ENCODE peak calls at places on chromosomes 11 and 22, in seven cellular contexts. J is heart left ventricle, H is chondrocyte, G is nephron progenitor cell, S is heart right ventricle, L is IMR-90, V is testis. D is an unnamed sample.

GRCh38 chr11:67276821-67277230 is 10.6 kb downstream of the GRK2 start:
- DNase-seq in J (peak), H (peak), G (peak), S (no peak), L (peak), V (no peak), D (peak)

GRCh38 chr11:59102259-59102765 is 4.7 kb upstream of the FAM111B start:
- DNase-seq in J (peak), H (no peak), G (peak), S (peak), L (peak), V (peak), D (peak)

GRCh38 chr22:33213383-33214075 is 155.3 kb upstream of the SYN3 start:
- DNase-seq in J (no peak), H (no peak), G (no peak), S (no peak), L (no peak), V (no peak), D (no peak)

GRCh38 chr11:8055111-8055835 is 25.7 kb upstream of the TUB start:
- DNase-seq in J (no peak), H (peak), G (no peak), S (no peak), L (no peak), V (peak), D (no peak)

GRCh38 chr11:66686100-66686785 is 8.6 kb upstream of the RBM4B start:
- DNase-seq in J (no peak), H (peak), G (no peak), S (no peak), L (no peak), V (no peak), D (no peak)

GRCh38 chr22:21964918-21965484 is 12.4 kb upstream of the PPM1F start:
- DNase-seq in J (no peak), H (no peak), G (no peak), S (no peak), L (no peak), V (no peak), D (no peak)

GRCh38 chr11:106495046-106495445 is 417.6 kb downstream of the AASDHPPT start:
- DNase-seq in J (no peak), H (no peak), G (no peak), S (no peak), L (peak), V (no peak), D (no peak)

GRCh38 chr11:96614101-96614500 is 224.3 kb downstream of the JRKL start:
- DNase-seq in J (no peak), H (no peak), G (no peak), S (no peak), L (no peak), V (no peak), D (no peak)

GRCh38 chr11:100576044-100577021 is 110.8 kb upstream of the ARHGAP42 start:
- DNase-seq in J (no peak), H (no peak), G (peak), S (peak), L (peak), V (peak), D (no peak)

GRCh38 chr11:133269272-133269671 is 263.0 kb downstream of the OPCML start:
- DNase-seq in J (no peak), H (no peak), G (no peak), S (no peak), L (no peak), V (no peak), D (no peak)

GRCh38 chr22:23984430-23984829 is 4.5 kb downstream of the GSTT2 start:
- DNase-seq in J (no peak), H (no peak), G (no peak), S (no peak), L (peak), V (no peak), D (no peak)

GRCh38 chr11:35143509-35144102 is 4.6 kb downstream of the CD44 start:
- DNase-seq in J (no peak), H (no peak), G (no peak), S (no peak), L (no peak), V (no peak), D (no peak)

GRCh38 chr11:66880484-66881211 is 23.8 kb downstream of the LRFN4 start:
- DNase-seq in J (no peak), H (no peak), G (no peak), S (no peak), L (peak), V (no peak), D (peak)

GRCh38 chr11:44120169-44120568 is 24.7 kb downstream of the EXT2 start:
- DNase-seq in J (peak), H (no peak), G (no peak), S (no peak), L (no peak), V (no peak), D (no peak)

GRCh38 chr11:66862559-66863037 is 5.7 kb downstream of the LRFN4 start:
- DNase-seq in J (peak), H (peak), G (no peak), S (no peak), L (no peak), V (no peak), D (peak)

GRCh38 chr11:18294862-18295261 is 27.1 kb downstream of the HPS5 start:
- DNase-seq in J (no peak), H (no peak), G (no peak), S (no peak), L (no peak), V (no peak), D (no peak)

GRCh38 chr11:80925291-80925690 is 1484.5 kb upstream of the TENM4 start:
- DNase-seq in J (no peak), H (no peak), G (no peak), S (no peak), L (no peak), V (no peak), D (no peak)

GRCh38 chr11:28863422-28863821 is 755.2 kb downstream of the METTL15 start:
- DNase-seq in J (no peak), H (no peak), G (no peak), S (no peak), L (no peak), V (no peak), D (no peak)

GRCh38 chr22:40340044-40340443 is 6.3 kb upstream of the ADSL start:
- DNase-seq in J (no peak), H (no peak), G (no peak), S (no peak), L (no peak), V (no peak), D (no peak)

GRCh38 chr22:17217179-17217578 is 2.1 kb downstream of the ADA2 start:
- DNase-seq in J (no peak), H (no peak), G (no peak), S (no peak), L (no peak), V (no peak), D (no peak)

GRCh38 chr11:77267910-77268309 is 33.6 kb downstream of the GDPD4 start:
- DNase-seq in J (no peak), H (no peak), G (no peak), S (no peak), L (peak), V (no peak), D (no peak)

GRCh38 chr11:118632577-118633318 is 25.3 kb downstream of the PHLDB1 start:
- DNase-seq in J (no peak), H (no peak), G (no peak), S (no peak), L (no peak), V (no peak), D (no peak)

GRCh38 chr22:40976866-40977700 is 25.9 kb downstream of the RBX1 start:
- DNase-seq in J (no peak), H (peak), G (no peak), S (no peak), L (no peak), V (no peak), D (no peak)

GRCh38 chr11:61700221-61700620 is 20.0 kb downstream of the DAGLA start:
- DNase-seq in J (no peak), H (no peak), G (no peak), S (no peak), L (peak), V (peak), D (no peak)

GRCh38 chr22:28414017-28414416 is 265.6 kb downstream of the TTC28 start:
- DNase-seq in J (no peak), H (no peak), G (no peak), S (no peak), L (peak), V (no peak), D (no peak)

GRCh38 chr11:89495951-89496350 is 4.8 kb upstream of the NOX4 start:
- DNase-seq in J (peak), H (peak), G (no peak), S (peak), L (peak), V (no peak), D (no peak)

GRCh38 chr11:25981998-25982397 is 349.9 kb upstream of the ANO3 start:
- DNase-seq in J (no peak), H (no peak), G (peak), S (peak), L (peak), V (no peak), D (no peak)

GRCh38 chr11:117154468-117154867 is 10.4 kb downstream of the PAFAH1B2 start:
- DNase-seq in J (no peak), H (no peak), G (no peak), S (no peak), L (no peak), V (no peak), D (no peak)

GRCh38 chr11:8256271-8257002 is 7.2 kb downstream of the LMO1 start:
- DNase-seq in J (no peak), H (peak), G (no peak), S (no peak), L (no peak), V (no peak), D (no peak)

GRCh38 chr22:17501679-17502285 is 61.5 kb upstream of the SLC25A18 start:
- DNase-seq in J (no peak), H (no peak), G (no peak), S (peak), L (peak), V (peak), D (no peak)

GRCh38 chr11:107549253-107549953 is 16.1 kb downstream of the ALKBH8 start:
- DNase-seq in J (no peak), H (no peak), G (peak), S (peak), L (peak), V (no peak), D (no peak)

GRCh38 chr11:112961751-112962747 is 829 bp downstream of the NCAM1 start:
- DNase-seq in J (peak), H (peak), G (peak), S (peak), L (no peak), V (peak), D (peak)

GRCh38 chr11:2272946-2273280 is 2.5 kb upstream of the ASCL2 start:
- DNase-seq in J (no peak), H (no peak), G (no peak), S (no peak), L (no peak), V (peak), D (no peak)

GRCh38 chr22:28021998-28022660 is 103.1 kb upstream of the PITPNB start:
- DNase-seq in J (no peak), H (no peak), G (no peak), S (peak), L (no peak), V (no peak), D (peak)

GRCh38 chr22:41523464-41524221 is 20.6 kb downstream of the POLR3H start:
- DNase-seq in J (peak), H (no peak), G (no peak), S (peak), L (peak), V (no peak), D (no peak)

GRCh38 chr11:61828629-61829407 is 718 bp downstream of the FADS2 start:
- DNase-seq in J (peak), H (no peak), G (peak), S (peak), L (no peak), V (peak), D (peak)

GRCh38 chr11:116731097-116731761 is 41.6 kb downstream of the BUD13 start:
- DNase-seq in J (no peak), H (no peak), G (peak), S (no peak), L (peak), V (no peak), D (peak)

GRCh38 chr22:39283312-39284141 is 35.9 kb downstream of the RPL3 start:
- DNase-seq in J (peak), H (peak), G (no peak), S (peak), L (peak), V (no peak), D (no peak)

GRCh38 chr22:38034278-38034882 is 22.8 kb upstream of the PICK1 start:
- DNase-seq in J (peak), H (no peak), G (no peak), S (peak), L (peak), V (peak), D (no peak)

GRCh38 chr22:49767355-49768062 is 60.2 kb downstream of the BRD1 start:
- DNase-seq in J (no peak), H (peak), G (no peak), S (no peak), L (peak), V (peak), D (peak)
- TF ChIP-seq CTCF in J (peak), H (peak), G (peak), S (peak), L (peak), V (peak), D (peak)

GRCh38 chr22:36588285-36588684 is 59.3 kb upstream of the EIF3D start:
- DNase-seq in J (no peak), H (no peak), G (no peak), S (no peak), L (no peak), V (peak), D (no peak)
- TF ChIP-seq CTCF in J (no peak), H (no peak), G (no peak), S (no peak), L (no peak), V (no peak), D (no peak)

DNA sequence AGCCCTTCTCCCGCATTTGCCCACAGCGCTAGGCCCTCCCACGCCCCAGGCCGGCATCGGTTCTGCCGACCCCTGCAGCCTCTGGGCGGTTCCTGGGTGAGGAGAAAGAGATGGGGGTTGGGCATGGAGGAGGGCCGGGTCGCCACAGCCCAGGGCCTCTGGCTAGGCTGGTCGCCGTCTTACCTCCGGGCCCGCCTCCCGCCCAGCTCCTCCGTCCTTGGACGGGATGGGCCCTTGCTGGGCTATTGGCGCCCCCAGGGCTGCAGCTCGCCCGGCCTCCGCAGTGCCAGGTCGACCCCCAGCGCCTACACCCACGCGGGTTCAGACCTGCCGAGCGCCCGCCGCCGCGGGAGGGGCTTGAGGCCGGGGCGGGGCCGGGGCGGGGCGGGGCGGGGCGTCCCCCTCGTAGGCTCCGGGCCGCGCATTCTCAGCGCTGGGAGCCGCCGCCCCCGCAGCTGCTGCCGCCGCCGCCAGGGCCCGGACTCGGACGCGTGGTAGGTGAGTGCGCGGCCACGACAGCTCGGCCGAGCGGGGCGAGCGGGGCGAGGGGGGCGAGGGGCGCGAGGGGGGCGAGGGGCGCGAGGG is at the start of gene CD151:
- DNase-seq in J (peak), H (no peak), G (peak), S (no peak), L (peak), V (peak), D (peak)
- TF ChIP-seq CTCF in J (no peak), H (no peak), G (no peak), S (no peak), L (no peak), V (no peak), D (no peak)

DNA sequence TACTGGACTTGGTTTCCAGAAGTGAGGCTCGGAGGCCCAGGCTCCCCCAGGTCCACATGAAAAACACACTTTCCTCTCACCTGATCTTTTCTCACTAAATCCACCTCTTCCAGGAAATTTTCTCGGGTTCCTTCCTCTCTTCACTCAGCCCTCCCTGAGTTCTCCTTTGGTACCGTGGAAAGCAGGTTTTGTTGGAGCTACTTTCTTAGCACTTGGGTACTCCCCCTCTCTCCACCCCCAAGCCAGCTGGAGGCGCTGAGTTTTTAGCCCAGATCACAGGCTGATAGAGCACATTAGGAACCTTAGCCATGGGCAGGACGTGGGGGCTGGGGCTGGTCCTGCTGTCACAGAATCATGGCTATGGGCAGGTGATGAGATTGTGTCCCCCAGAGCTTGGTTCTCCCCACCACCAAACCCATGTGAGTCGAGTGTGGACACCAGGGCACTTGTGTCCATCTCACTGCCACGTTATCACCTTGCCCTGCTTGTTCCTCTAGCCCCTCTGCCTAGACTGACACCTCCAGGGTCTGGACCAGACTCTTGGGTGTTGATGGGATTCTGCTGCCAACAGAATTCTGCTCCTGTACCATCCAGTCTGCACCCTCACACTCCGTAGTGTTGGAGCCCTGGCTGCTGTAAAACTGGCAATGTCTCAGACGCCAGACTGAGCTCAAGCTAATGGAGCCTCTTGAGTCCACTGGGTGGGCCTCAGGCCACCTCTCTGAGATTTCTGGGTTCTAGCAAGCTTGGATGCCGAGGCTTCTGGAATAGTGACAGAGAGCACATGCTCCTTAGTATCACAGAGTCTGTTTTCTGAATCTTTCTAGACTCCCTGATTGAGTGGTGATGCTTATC is 74.9 kb upstream of the NARS2 start:
- DNase-seq in J (no peak), H (no peak), G (no peak), S (no peak), L (no peak), V (no peak), D (no peak)
- TF ChIP-seq CTCF in J (no peak), H (no peak), G (no peak), S (no peak), L (no peak), V (no peak), D (no peak)